ENCODE peak calls at places on chromosomes 4 and X, in eight cellular contexts. K is fibroblast of lung; O is breast epithelium; M is WERI-Rb-1; L is Karpas-422; U is GM23248; A is left lung; Z is CD8-positive, alpha-beta T cell. Y is an unnamed sample. For H3K27me3, the result is how much of the 10 kb centered on the place peaks cover.

GRCh38 chr4:111991797-111992196 is 153.5 kb upstream of the FAM241A start:
- DNase-seq in O (no peak), M (peak), A (no peak), U (peak), L (no peak), K (peak), Z (no peak), Y (no peak)

GRCh38 chr4:106569151-106570029 is 200.8 kb upstream of the GIMD1 start:
- DNase-seq in Z (no peak), O (no peak), K (peak), L (no peak), A (no peak), M (no peak), U (peak), Y (no peak)

GRCh38 chrX:124931241-124931640 is 388.4 kb upstream of the TEX13C start:
- DNase-seq in U (no peak), O (no peak), L (no peak), Z (no peak), M (no peak), A (no peak), K (no peak), Y (no peak)

GRCh38 chrX:71367396-71367795 is 1.2 kb downstream of the TAF1 start:
- DNase-seq in O (no peak), L (no peak), Z (no peak), M (no peak), U (peak), A (no peak), K (peak), Y (no peak)

GRCh38 chr4:82043081-82043808 is 330.5 kb downstream of the HNRNPD start:
- DNase-seq in A (no peak), K (no peak), U (peak), Z (no peak), L (no peak), M (peak), O (no peak), Y (no peak)

GRCh38 chrX:103311401-103311785 is 603 bp upstream of the BEX2 start:
- DNase-seq in K (no peak), M (no peak), O (no peak), A (no peak), U (no peak), L (no peak), Z (no peak), Y (no peak)

GRCh38 chr4:165335163-165335703 is 7.8 kb downstream of the MSMO1 start:
- DNase-seq in U (no peak), O (no peak), K (no peak), L (no peak), M (no peak), A (no peak), Z (no peak), Y (no peak)

GRCh38 chr4:151659631-151660030 is 101.2 kb downstream of the GATB start:
- DNase-seq in O (no peak), A (no peak), Z (no peak), L (no peak), M (no peak), K (peak), U (peak), Y (no peak)

GRCh38 chr4:125639182-125639621 is 324.4 kb downstream of the FAT4 start:
- DNase-seq in M (peak), O (no peak), K (peak), Z (no peak), L (no peak), U (peak), A (no peak), Y (no peak)

GRCh38 chrX:34903316-34903715 is 39.3 kb upstream of the FAM47B start:
- DNase-seq in M (no peak), O (no peak), U (peak), K (no peak), L (no peak), Z (no peak), A (no peak), Y (no peak)

GRCh38 chr4:8537041-8537461 is 43.1 kb upstream of the GPR78 start:
- DNase-seq in O (peak), U (peak), L (no peak), A (no peak), Z (no peak), K (peak), M (no peak), Y (peak)

GRCh38 chr4:68074397-68074796 is 55.3 kb downstream of the TMPRSS11F start:
- DNase-seq in K (no peak), M (no peak), A (no peak), O (no peak), U (peak), Z (no peak), L (peak), Y (no peak)

GRCh38 chr4:119041951-119042560 is 93.6 kb upstream of the MYOZ2 start:
- DNase-seq in O (no peak), L (peak), Z (peak), A (no peak), U (peak), M (peak), K (peak), Y (no peak)

GRCh38 chr4:105059337-105059736 is 87.3 kb upstream of the TET2 start:
- DNase-seq in U (no peak), O (no peak), M (no peak), K (peak), A (no peak), L (no peak), Z (no peak), Y (no peak)

GRCh38 chr4:56786955-56787354 is 34.5 kb downstream of the SPINK2 start:
- DNase-seq in O (no peak), U (peak), A (no peak), L (no peak), M (peak), K (peak), Z (no peak), Y (peak)

GRCh38 chrX:138073626-138074025 is 507.7 kb downstream of the ZIC3 start:
- DNase-seq in U (no peak), O (no peak), A (no peak), Z (no peak), K (no peak), L (no peak), M (peak), Y (no peak)

GRCh38 chr4:95761441-95761840 is 78.5 kb upstream of the PDHA2 start:
- DNase-seq in M (no peak), O (no peak), A (no peak), K (peak), Z (no peak), U (no peak), L (no peak), Y (no peak)

GRCh38 chr4:73341454-73341853 is 62.6 kb upstream of the ALB start:
- DNase-seq in K (peak), M (peak), O (peak), U (peak), L (peak), A (no peak), Z (no peak), Y (no peak)

GRCh38 chr4:116603096-116603495 is 482.3 kb downstream of the TRAM1L1 start:
- DNase-seq in K (no peak), Z (no peak), M (no peak), O (no peak), L (no peak), A (no peak), U (no peak), Y (no peak)

GRCh38 chr4:99655315-99656081 is 2.1 kb downstream of the C4orf54 start:
- DNase-seq in K (peak), U (peak), Z (no peak), O (no peak), L (no peak), A (no peak), M (no peak), Y (peak)

GRCh38 chrX:153336988-153337387 is 3.0 kb downstream of the ZNF275 start:
- DNase-seq in K (no peak), M (no peak), O (no peak), Z (no peak), L (no peak), A (no peak), U (no peak), Y (no peak)

GRCh38 chrX:153336128-153336894 is 2.4 kb downstream of the ZNF275 start:
- DNase-seq in M (no peak), Z (no peak), U (peak), O (no peak), A (no peak), K (no peak), L (peak), Y (no peak)

GRCh38 chrX:153333821-153334653 is at the start of gene ZNF275:
- DNase-seq in M (peak), L (peak), K (peak), U (peak), O (peak), A (peak), Z (peak), Y (peak)

GRCh38 chrX:153334654-153335295 is 822 bp downstream of the ZNF275 start:
- DNase-seq in U (peak), A (no peak), K (no peak), L (peak), Z (no peak), M (no peak), O (no peak), Y (no peak)

DNA sequence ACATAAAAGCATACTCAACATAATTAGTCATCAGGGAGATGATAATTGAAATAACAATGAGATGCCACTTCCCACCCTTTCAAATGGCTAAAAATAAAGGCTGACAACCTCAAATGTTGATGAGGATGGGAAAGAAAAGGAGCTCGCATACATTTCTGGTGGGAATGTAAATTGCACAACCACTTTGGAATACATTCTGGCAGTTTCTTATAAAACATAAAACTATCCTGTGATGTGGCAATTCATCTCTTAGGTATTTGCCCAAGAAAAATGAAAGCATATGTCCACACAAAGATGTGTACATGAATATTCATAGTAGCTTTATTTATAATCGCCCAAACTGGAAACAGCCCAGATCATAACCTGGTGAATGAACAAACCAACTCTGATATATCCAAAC is 682 bp upstream of the ZNF275 start:
- DNase-seq in L (no peak), O (no peak), Z (no peak), A (no peak), U (peak), M (no peak), K (peak), Y (no peak)
- H3K27me3 ChIP-seq in L (under half), O (under half), Z (under half), A (under half), U (under half), M (under half), K (under half), Y (under half)

DNA sequence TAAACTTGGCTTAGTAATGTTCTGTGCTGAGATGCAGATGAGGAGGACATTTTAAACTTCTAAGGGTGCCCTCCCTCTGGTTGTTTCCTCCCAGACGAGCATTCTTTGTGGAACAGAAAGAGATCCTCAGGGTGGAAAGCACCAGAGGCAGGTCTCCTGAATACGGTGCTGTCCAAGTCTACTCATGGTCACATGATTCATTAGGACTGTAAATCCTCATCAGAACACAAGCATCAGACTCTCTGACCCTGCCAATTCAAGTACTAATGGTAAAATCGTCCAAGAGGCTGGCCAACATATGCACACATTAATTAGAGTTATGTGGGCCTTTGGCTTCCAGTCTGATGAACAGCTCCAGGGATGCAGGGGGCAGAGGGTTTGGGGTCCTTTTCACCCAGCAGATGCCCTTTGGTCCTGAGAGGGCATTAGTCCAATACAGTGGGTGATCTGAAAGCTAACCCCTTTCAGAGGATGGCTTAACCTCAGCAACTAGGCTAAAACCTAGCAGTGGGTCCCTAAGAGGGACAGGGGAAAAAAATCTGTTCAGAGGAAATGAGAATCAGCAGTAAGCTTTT is 18.2 kb downstream of the HAND2 start:
- DNase-seq in L (no peak), A (no peak), Z (no peak), M (no peak), U (no peak), O (no peak), K (no peak), Y (no peak)
- H3K27me3 ChIP-seq in L (under half), A (half or more), Z (under half), M (under half), U (under half), O (half or more), K (half or more), Y (under half)

GRCh38 chr4:70667710-70668535 is 1.6 kb upstream of the JCHAIN start:
- DNase-seq in O (no peak), K (peak), Z (no peak), U (peak), A (no peak), L (no peak), M (no peak), Y (no peak)

GRCh38 chr4:70671091-70671490 is 4.8 kb upstream of the JCHAIN start:
- DNase-seq in K (no peak), U (no peak), Z (no peak), A (no peak), M (no peak), O (no peak), L (no peak), Y (no peak)

GRCh38 chr4:70666369-70666768 is at the start of gene JCHAIN:
- DNase-seq in K (peak), U (peak), L (no peak), O (no peak), Z (no peak), M (no peak), A (no peak), Y (no peak)

DNA sequence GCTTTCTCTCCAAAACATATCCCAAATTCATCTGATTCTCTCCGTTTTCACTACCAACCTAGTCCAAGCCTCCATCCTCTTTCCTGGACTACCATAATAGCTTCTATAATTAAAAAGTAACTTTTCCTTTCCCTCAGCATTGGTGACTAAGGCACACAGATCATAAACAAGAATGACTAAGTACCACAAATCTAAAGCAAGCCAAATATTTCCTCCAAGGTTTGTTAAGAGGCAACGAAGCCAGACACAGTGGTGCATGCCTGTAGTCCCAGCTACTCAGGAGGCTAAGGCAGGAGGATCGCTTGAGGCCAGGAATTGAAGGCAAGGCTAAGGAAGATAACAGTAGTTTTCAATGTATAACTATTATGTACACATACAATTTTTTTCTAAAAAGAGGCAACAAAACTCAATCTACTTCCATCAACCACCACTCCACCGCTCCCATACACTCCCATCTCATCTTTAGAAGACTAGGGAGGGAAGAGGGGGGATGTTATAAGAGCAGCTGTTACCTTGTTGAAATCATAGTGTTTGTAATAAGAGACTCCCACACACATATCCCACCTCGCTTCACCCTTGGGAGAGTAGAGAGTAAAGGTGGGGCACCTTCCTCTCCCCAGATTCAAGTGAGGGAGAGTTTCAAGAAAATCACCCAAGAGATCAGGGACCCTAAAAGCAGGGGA is 4.2 kb upstream of the JCHAIN start:
- DNase-seq in A (no peak), K (peak), Z (no peak), L (no peak), M (no peak), O (no peak), U (peak), Y (peak)
- H3K27me3 ChIP-seq in A (under half), K (under half), Z (under half), L (under half), M (under half), O (under half), U (under half), Y (under half)

GRCh38 chrX:1466232-1466661 is 13.5 kb upstream of the ASMTL start:
- DNase-seq in K (no peak), O (peak), M (no peak), L (no peak), Z (no peak), U (no peak), A (no peak), Y (no peak)

GRCh38 chrX:1463581-1464281 is 11.0 kb upstream of the ASMTL start:
- DNase-seq in U (no peak), M (peak), A (no peak), Z (no peak), L (no peak), O (no peak), K (no peak), Y (no peak)

GRCh38 chrX:1464282-1465131 is 11.8 kb upstream of the ASMTL start:
- DNase-seq in M (peak), Z (no peak), L (no peak), U (no peak), A (no peak), K (no peak), O (no peak), Y (no peak)

GRCh38 chrX:1466971-1467561 is 14.4 kb upstream of the ASMTL start:
- DNase-seq in O (peak), Z (no peak), U (no peak), M (no peak), A (no peak), K (no peak), L (no peak), Y (no peak)

DNA sequence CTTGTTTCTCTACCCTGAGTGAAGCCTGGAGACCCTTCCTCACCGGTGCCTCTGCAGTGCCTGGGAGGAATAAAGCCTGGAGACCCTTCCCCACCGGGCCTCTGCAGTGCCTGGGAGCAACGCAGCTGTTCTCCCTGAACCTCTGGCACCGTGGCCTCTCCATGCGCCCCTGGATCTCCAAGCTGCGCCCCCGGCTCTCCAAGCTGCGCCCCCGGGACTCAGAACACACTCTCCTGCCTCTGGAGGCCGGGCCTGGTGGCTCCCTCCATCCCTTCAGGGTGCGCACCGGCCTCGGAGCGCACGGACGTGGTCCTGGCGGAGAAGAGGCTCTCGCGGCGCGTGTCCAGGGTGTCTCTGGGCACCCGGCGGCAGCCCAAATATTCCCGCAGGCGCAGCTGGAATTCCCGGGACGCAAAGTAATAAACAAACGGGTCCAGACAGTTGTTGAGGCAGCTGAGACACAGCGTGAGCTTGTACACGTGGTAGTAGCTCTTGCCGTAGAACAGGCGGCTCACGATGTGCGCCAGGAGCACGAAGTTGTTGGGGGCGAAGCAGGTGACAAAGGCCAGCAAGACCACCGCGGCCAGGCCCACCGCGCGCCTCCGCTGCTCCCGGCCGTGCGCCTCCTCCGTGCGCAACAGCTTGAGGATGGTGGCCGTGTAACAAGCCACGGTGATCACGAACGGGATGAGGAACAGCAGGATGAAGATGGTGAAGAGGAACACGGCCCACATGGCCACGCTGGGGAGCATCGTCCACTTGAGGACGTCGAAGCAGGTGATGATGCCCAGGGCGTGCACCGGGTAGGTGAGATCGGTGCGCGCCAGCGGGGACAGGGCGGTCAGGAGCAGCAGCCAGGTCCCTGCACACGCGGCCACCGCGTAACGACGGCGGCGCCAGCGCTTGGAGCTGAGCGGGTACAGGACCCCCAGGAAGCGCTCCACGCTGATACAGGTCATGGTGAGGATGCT is 12.8 kb upstream of the ASMTL start:
- DNase-seq in L (no peak), M (peak), O (peak), U (no peak), K (no peak), A (no peak), Z (no peak), Y (no peak)
- H3K27me3 ChIP-seq in L (under half), M (under half), O (half or more), U (under half), K (under half), A (under half), Z (under half), Y (under half)

GRCh38 chr4:76488905-76489798 is 54.1 kb downstream of the SHROOM3 start:
- DNase-seq in K (peak), L (no peak), M (no peak), O (no peak), U (peak), Z (no peak), A (no peak), Y (peak)
- H3K27me3 ChIP-seq in K (under half), L (under half), M (under half), O (under half), U (under half), Z (under half), A (under half), Y (under half)

GRCh38 chr4:173205656-173206055 is 37.0 kb downstream of the GALNT7 start:
- DNase-seq in A (peak), U (no peak), O (no peak), Z (no peak), L (no peak), M (no peak), K (no peak), Y (no peak)
- H3K27me3 ChIP-seq in A (under half), U (under half), O (under half), Z (under half), L (under half), M (under half), K (under half), Y (under half)

Y was measured in osteoblast.